ENCODE peak calls at places on chromosomes 6 and 20, in seven cellular contexts. K is left ventricle myocardium inferior, O is MM.1S, P is tibial artery, I is cardiac fibroblast, L is right lobe of liver, U is AG10803. J is an unnamed sample.

GRCh38 chr20:45419188-45420091 is 3.5 kb downstream of the PIGT start:
- DNase-seq in K (peak; percentile 61), O (no peak), P (peak; percentile 82), I (peak; percentile 99), L (peak; percentile 64), U (peak; percentile 98), J (no peak)

GRCh38 chr6:45494734-45495133 is 117.0 kb upstream of the SUPT3H start:
- DNase-seq in K (no peak), O (no peak), P (no peak), I (no peak), L (no peak), U (no peak), J (no peak)

GRCh38 chr6:4805553-4806307 is 29.5 kb downstream of the CDYL start:
- DNase-seq in K (peak; percentile 31), O (no peak), P (peak; percentile 72), I (peak; percentile 48), L (peak; percentile 55), U (peak; percentile 34), J (peak; percentile 25)

GRCh38 chr6:93624408-93624807 is 205.0 kb upstream of the EPHA7 start:
- DNase-seq in K (no peak), O (no peak), P (no peak), I (peak; percentile 1), L (no peak), U (no peak), J (no peak)

GRCh38 chr6:144657691-144658090 is 372.6 kb downstream of the UTRN start:
- DNase-seq in K (no peak), O (no peak), P (no peak), I (no peak), L (no peak), U (no peak), J (no peak)

GRCh38 chr6:135144678-135145508 is 36.2 kb upstream of the MYB start:
- DNase-seq in K (no peak), O (peak; percentile 50), P (no peak), I (peak; percentile 64), L (no peak), U (peak; percentile 9), J (no peak)

GRCh38 chr20:6956574-6956973 is 189.1 kb downstream of the BMP2 start:
- DNase-seq in K (no peak), O (no peak), P (no peak), I (peak; percentile 39), L (no peak), U (no peak), J (no peak)

GRCh38 chr6:36544228-36544627 is 3.1 kb downstream of the STK38 start:
- DNase-seq in K (no peak), O (no peak), P (no peak), I (peak; percentile 47), L (no peak), U (peak; percentile 88), J (no peak)

GRCh38 chr6:75693534-75693933 is 55.5 kb upstream of the MYO6 start:
- DNase-seq in K (no peak), O (no peak), P (no peak), I (peak; percentile 48), L (no peak), U (peak; percentile 43), J (no peak)

GRCh38 chr20:63185215-63185796 is 30.6 kb downstream of the YTHDF1 start:
- DNase-seq in K (no peak), O (no peak), P (no peak), I (no peak), L (no peak), U (no peak), J (no peak)

GRCh38 chr20:63186084-63186483 is 29.8 kb downstream of the YTHDF1 start:
- DNase-seq in K (no peak), O (no peak), P (no peak), I (no peak), L (no peak), U (no peak), J (no peak)

GRCh38 chr20:63188159-63188442 is 27.8 kb downstream of the YTHDF1 start:
- DNase-seq in K (no peak), O (no peak), P (no peak), I (no peak), L (no peak), U (no peak), J (no peak)

GRCh38 chr20:63187338-63188158 is 28.4 kb downstream of the YTHDF1 start:
- DNase-seq in K (no peak), O (no peak), P (no peak), I (no peak), L (no peak), U (no peak), J (no peak)

DNA sequence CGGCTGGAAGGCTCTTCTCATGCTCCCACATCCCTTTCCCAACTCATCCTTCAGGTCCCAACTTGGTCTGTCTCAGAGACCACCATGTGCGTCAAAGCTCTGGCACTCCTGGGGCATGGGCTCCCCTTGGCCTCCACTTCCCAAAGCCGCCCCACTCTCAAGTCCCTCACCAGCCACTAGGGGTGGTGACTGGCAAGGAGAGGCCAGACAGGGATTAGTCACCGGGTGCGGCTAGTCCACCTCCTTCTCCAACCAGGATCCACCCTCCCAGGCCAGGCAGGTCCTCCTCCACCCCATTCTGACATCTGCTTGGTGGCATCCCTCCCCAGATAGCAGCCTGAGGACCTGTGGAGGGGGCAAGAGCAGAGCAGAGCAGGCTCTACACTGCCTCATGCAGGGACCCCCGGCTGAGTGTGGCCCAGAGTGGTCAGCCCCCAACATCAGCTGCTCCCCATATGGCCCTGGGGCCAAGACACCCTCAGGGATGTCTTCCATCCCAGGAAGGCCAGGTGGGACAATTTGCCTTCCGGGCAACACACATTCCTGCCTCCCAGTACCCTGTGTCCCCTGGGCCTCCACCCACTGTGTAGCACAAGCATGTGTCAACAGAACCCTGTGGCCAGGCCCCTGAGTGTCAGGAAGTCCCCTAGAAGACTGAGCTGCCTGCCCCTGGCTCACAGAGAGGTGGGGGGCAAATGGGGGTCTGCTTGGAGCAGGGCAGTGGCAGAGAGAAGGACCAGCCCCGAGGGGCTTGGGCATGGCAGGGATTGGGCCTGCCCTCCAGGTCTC is 29.2 kb downstream of the YTHDF1 start:
- DNase-seq in K (no peak), O (no peak), P (no peak), I (peak; percentile 42), L (no peak), U (no peak), J (no peak)
- TF ChIP-seq CTCF in K (no peak), O (no peak), P (no peak), I (peak; percentile 26), L (no peak), U (no peak), J (peak; percentile 34)

GRCh38 chr6:43089467-43089866 is 13.4 kb downstream of the PTK7 start:
- DNase-seq in K (no peak), O (no peak), P (no peak), I (no peak), L (no peak), U (no peak), J (no peak)

GRCh38 chr6:43091592-43091991 is 15.5 kb downstream of the PTK7 start:
- DNase-seq in K (no peak), O (no peak), P (no peak), I (no peak), L (no peak), U (no peak), J (no peak)

GRCh38 chr6:43089874-43090556 is 13.9 kb downstream of the PTK7 start:
- DNase-seq in K (no peak), O (no peak), P (no peak), I (no peak), L (no peak), U (peak; percentile 73), J (no peak)

GRCh38 chr6:43090557-43090952 is 14.4 kb downstream of the PTK7 start:
- DNase-seq in K (no peak), O (no peak), P (no peak), I (no peak), L (no peak), U (no peak), J (no peak)

DNA sequence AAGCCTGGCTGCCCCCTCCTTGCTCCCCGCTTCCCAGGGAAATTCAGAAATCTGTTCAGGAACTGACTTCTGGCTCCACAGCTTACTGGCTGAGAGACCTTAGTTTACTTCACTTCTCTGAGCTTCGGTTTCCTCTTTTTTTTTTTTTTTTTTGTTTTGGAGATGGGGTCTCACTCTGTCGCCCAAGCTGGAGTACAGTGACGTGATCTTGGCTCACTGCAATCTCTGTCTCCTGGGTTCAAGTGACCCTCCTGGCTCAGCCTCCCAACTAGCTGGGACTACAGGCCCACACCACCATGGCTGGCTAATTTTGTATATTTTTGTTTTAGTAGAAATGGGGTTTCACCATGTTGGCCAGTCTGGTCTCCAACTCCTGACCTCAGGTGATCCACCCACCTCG is 14.9 kb downstream of the PTK7 start:
- DNase-seq in K (no peak), O (no peak), P (no peak), I (no peak), L (no peak), U (no peak), J (no peak)
- H3K4me3 ChIP-seq in K (no peak overlapping the region), O (no peak overlapping the region), P (no peak overlapping the region), I (no peak overlapping the region), L (no peak overlapping the region), U (no peak overlapping the region), J (no peak overlapping the region)

GRCh38 chr6:168013250-168013915 is 15.9 kb downstream of the KIF25 start:
- DNase-seq in K (no peak), O (no peak), P (no peak), I (no peak), L (no peak), U (no peak), J (no peak)

GRCh38 chr6:168011291-168011690 is 13.8 kb downstream of the KIF25 start:
- DNase-seq in K (no peak), O (no peak), P (no peak), I (no peak), L (no peak), U (no peak), J (no peak)

GRCh38 chr6:168015492-168016175 is 18.2 kb downstream of the KIF25 start:
- DNase-seq in K (no peak), O (no peak), P (no peak), I (peak; percentile 19), L (no peak), U (no peak), J (no peak)

GRCh38 chr6:168014406-168014959 is 17.0 kb downstream of the KIF25 start:
- DNase-seq in K (no peak), O (no peak), P (no peak), I (no peak), L (no peak), U (no peak), J (no peak)

DNA sequence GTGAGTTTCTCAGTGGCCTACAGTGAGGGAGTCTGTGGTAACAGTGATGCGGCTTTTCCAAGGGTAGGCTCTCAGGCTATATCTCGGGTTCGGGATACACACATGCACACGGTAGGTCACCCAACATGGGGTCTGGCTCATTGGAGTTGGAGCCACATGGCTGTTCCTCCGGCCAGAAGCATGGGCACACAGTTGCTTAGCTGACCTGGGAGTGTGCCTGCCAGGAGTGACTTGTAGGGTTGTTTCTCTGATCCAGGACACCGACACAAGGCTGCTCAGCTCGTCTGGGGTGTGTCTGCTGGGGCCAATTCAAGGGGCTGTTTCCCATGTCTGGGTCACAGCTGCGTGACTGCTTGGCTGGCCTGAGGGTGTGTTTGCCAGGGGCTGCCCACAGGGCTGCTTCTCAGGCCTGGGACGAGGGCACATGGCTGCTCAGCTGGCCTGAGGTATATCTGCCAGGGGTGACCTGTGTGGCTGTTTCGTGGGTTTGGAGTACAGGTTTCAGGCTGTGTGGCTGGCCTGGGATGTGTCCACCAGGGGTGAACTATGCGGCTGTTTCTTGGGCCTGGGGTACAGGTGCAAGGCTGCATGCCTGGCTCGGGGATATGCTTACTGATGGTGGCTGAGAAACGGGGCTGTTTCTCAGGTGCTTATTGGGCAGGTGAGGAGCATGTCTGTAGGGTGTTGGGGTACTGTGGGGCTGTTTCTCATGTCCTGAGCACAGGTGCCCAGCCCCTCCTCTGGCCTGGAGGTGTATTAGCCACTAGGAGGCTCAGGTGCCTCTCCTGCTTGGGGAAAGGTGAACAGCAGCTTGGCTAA is 15.2 kb downstream of the KIF25 start:
- DNase-seq in K (no peak), O (no peak), P (no peak), I (no peak), L (no peak), U (no peak), J (no peak)
- TF ChIP-seq CTCF in K (no peak), O (no peak), P (no peak), I (no peak), L (no peak), U (no peak), J (no peak)

GRCh38 chr6:157693867-157694266 is 129.2 kb upstream of the SNX9 start:
- DNase-seq in K (peak; percentile 77), O (no peak), P (peak; percentile 86), I (no peak), L (no peak), U (no peak), J (no peak)
- H3K4me3 ChIP-seq in K (peak overlapping the region; percentile 1), O (no peak overlapping the region), P (no peak overlapping the region), I (no peak overlapping the region), L (no peak overlapping the region), U (no peak overlapping the region), J (no peak overlapping the region)

J was measured in retinal pigment epithelial cell.